ENCODE peak calls at places on chromosome 14, in eight cellular contexts. P, G, Y, N, F, U, O and C are unnamed samples.

GRCh38 chr14:31692376-31692781 is 131.2 kb downstream of the NUBPL start:
- DNase-seq in P (no peak), G (no peak), Y (peak), N (no peak), F (no peak), U (no peak), O (no peak), C (no peak)

GRCh38 chr14:70642313-70643235 is 858 bp downstream of the TTC9 start:
- DNase-seq in P (no peak), G (peak), Y (no peak), N (no peak), F (peak), U (no peak), O (peak), C (no peak)

GRCh38 chr14:52071675-52072074 is 2.8 kb upstream of the NID2 start:
- DNase-seq in P (peak), G (no peak), Y (peak), N (no peak), F (no peak), U (no peak), O (no peak), C (no peak)

GRCh38 chr14:105857816-105858675 is 331.7 kb downstream of the TMEM121 start:
- DNase-seq in P (no peak), G (no peak), Y (no peak), N (peak), F (peak), U (peak), O (no peak), C (peak)

GRCh38 chr14:64450255-64450654 is 15.0 kb upstream of the AKAP5 start:
- DNase-seq in P (no peak), G (no peak), Y (no peak), N (no peak), F (no peak), U (no peak), O (no peak), C (no peak)

GRCh38 chr14:47539065-47539464 is 136.3 kb downstream of the MDGA2 start:
- DNase-seq in P (peak), G (no peak), Y (no peak), N (no peak), F (no peak), U (no peak), O (no peak), C (no peak)

GRCh38 chr14:99099051-99099787 is 172.8 kb downstream of the BCL11B start:
- DNase-seq in P (no peak), G (no peak), Y (no peak), N (no peak), F (no peak), U (no peak), O (no peak), C (no peak)

GRCh38 chr14:104394606-104394910 is 185.0 kb upstream of the C14orf180 start:
- DNase-seq in P (no peak), G (no peak), Y (no peak), N (peak), F (no peak), U (no peak), O (peak), C (peak)

GRCh38 chr14:106738075-106738474 is 1211.7 kb downstream of the TMEM121 start:
- DNase-seq in P (no peak), G (no peak), Y (no peak), N (no peak), F (no peak), U (no peak), O (no peak), C (no peak)

GRCh38 chr14:68181395-68182326 is 362.1 kb downstream of the RAD51B start:
- DNase-seq in P (no peak), G (peak), Y (peak), N (no peak), F (no peak), U (no peak), O (no peak), C (no peak)

GRCh38 chr14:30553311-30553989 is 5.5 kb upstream of the G2E3 start:
- DNase-seq in P (no peak), G (no peak), Y (no peak), N (no peak), F (no peak), U (no peak), O (no peak), C (no peak)

GRCh38 chr14:57492859-57493258 is 798 bp downstream of the CCDC198 start:
- DNase-seq in P (no peak), G (no peak), Y (peak), N (no peak), F (no peak), U (no peak), O (no peak), C (no peak)

GRCh38 chr14:36580856-36581831 is 1.3 kb downstream of the NKX2-8 start:
- DNase-seq in P (peak), G (peak), Y (peak), N (no peak), F (peak), U (no peak), O (no peak), C (no peak)

GRCh38 chr14:52917732-52918131 is 33.1 kb downstream of the FERMT2 start:
- DNase-seq in P (no peak), G (no peak), Y (peak), N (no peak), F (no peak), U (no peak), O (no peak), C (no peak)

GRCh38 chr14:98945611-98946570 is 326.1 kb downstream of the BCL11B start:
- DNase-seq in P (no peak), G (no peak), Y (no peak), N (no peak), F (no peak), U (no peak), O (no peak), C (no peak)

GRCh38 chr14:65632487-65632886 is 220.0 kb downstream of the FUT8 start:
- DNase-seq in P (no peak), G (no peak), Y (no peak), N (no peak), F (no peak), U (no peak), O (no peak), C (no peak)

GRCh38 chr14:69996197-69996596 is 117.0 kb downstream of the SMOC1 start:
- DNase-seq in P (no peak), G (no peak), Y (peak), N (no peak), F (no peak), U (no peak), O (no peak), C (no peak)

GRCh38 chr14:93184391-93185332 is at the start of the genes LYSET and MOAP1:
- DNase-seq in P (peak), G (peak), Y (peak), N (peak), F (peak), U (peak), O (peak), C (peak)

GRCh38 chr14:76537912-76538647 is 162.1 kb downstream of the ESRRB start:
- DNase-seq in P (no peak), G (no peak), Y (no peak), N (no peak), F (no peak), U (no peak), O (no peak), C (no peak)

GRCh38 chr14:99256483-99256874 is 15.5 kb downstream of the BCL11B start:
- DNase-seq in P (no peak), G (no peak), Y (no peak), N (no peak), F (no peak), U (no peak), O (no peak), C (no peak)

GRCh38 chr14:69313176-69313575 is 53.2 kb downstream of the GALNT16 start:
- DNase-seq in P (no peak), G (no peak), Y (no peak), N (no peak), F (no peak), U (no peak), O (no peak), C (no peak)

GRCh38 chr14:56224691-56225681 is 106.8 kb downstream of the PELI2 start:
- DNase-seq in P (no peak), G (no peak), Y (no peak), N (no peak), F (peak), U (no peak), O (no peak), C (peak)

GRCh38 chr14:98685725-98686124 is 586.3 kb downstream of the BCL11B start:
- DNase-seq in P (no peak), G (no peak), Y (no peak), N (no peak), F (no peak), U (no peak), O (no peak), C (no peak)

GRCh38 chr14:43041976-43042375 is 1435.3 kb downstream of the LRFN5 start:
- DNase-seq in P (no peak), G (no peak), Y (no peak), N (no peak), F (no peak), U (no peak), O (no peak), C (no peak)

GRCh38 chr14:94541234-94541975 is 19.8 kb upstream of the SERPINA4 start:
- DNase-seq in P (no peak), G (no peak), Y (peak), N (no peak), F (no peak), U (no peak), O (no peak), C (no peak)

GRCh38 chr14:94539181-94539580 is 22.1 kb upstream of the SERPINA4 start:
- DNase-seq in P (no peak), G (no peak), Y (no peak), N (no peak), F (no peak), U (no peak), O (no peak), C (no peak)

GRCh38 chr14:94538070-94538740 is 23.0 kb upstream of the SERPINA4 start:
- DNase-seq in P (no peak), G (peak), Y (no peak), N (no peak), F (no peak), U (no peak), O (no peak), C (no peak)

GRCh38 chr14:94542111-94542810 is 19.0 kb upstream of the SERPINA4 start:
- DNase-seq in P (no peak), G (peak), Y (peak), N (no peak), F (no peak), U (no peak), O (no peak), C (no peak)

GRCh38 chr14:94540031-94540794 is 21.0 kb upstream of the SERPINA4 start:
- DNase-seq in P (no peak), G (peak), Y (peak), N (no peak), F (peak), U (no peak), O (no peak), C (no peak)
- TF ChIP-seq CTCF in P (peak), G (no peak), Y (peak), N (no peak), F (no peak), U (no peak), O (no peak), C (no peak)

DNA sequence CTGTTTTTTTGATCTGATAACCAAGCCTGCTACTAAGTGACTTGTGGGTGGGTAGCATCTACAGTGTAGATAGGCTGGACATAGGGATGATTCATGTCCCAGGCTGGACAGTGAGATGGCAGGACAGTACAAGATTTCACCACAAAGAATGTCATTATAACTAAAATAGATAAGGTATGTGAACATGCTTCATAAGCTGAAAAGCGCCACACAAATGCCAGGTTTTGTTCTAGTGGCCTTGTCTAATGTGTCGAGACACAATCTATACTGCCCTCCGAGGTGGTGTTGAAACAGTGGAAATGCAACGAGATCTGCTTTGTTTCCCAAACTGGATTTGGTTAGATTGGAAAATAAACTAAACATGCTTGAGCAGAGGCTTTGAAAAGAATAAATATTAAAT is 4.4 kb downstream of the LGALS3 start:
- DNase-seq in P (no peak), G (no peak), Y (peak), N (no peak), F (peak), U (no peak), O (no peak), C (no peak)
- TF ChIP-seq CTCF in P (peak), G (no peak), Y (no peak), N (peak), F (peak), U (peak), O (no peak), C (no peak)

DNA sequence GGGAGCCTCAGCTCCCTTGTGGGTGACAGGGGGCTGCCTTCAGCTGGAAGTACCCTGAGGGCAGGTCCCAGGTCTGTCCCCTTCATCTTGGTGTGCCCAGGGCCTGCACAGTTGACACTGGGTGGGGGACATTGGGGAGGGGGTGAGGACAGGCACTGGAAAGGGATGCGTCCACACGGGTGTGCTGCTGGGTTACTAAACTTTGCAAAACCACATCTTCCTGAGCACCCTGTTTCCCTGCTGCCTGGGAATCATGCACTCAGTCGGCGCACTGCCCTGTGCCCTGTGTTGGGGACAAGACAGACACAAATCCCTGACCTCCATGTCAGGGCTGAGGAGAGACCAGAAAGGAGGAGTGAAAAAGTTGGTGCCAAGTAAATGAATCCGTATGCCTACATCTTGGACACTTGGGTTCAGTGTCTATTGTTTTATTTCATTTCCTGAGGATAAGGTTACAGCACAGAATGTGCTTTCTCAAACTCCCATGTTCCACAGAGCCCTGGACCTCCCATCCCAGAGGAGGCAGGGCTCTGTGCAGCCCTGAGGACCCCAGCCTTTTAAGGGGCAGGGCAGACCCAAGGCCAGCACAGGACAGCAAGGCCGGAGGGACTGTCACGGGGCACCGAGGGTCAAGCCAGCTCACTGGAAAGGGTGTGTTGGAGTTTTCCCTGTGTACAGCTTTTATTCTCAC is 2.9 kb upstream of the SLC25A29 start:
- DNase-seq in P (no peak), G (no peak), Y (peak), N (no peak), F (no peak), U (no peak), O (no peak), C (no peak)
- TF ChIP-seq CTCF in P (no peak), G (no peak), Y (no peak), N (no peak), F (no peak), U (no peak), O (no peak), C (no peak)

GRCh38 chr14:20604291-20604690 is 13.1 kb upstream of the RNASE12 start:
- DNase-seq in P (no peak), G (no peak), Y (no peak), N (no peak), F (no peak), U (no peak), O (no peak), C (no peak)

GRCh38 chr14:20601522-20601921 is 10.3 kb upstream of the RNASE12 start:
- DNase-seq in P (no peak), G (no peak), Y (no peak), N (no peak), F (no peak), U (no peak), O (no peak), C (no peak)

GRCh38 chr14:20606190-20606901 is 15.2 kb upstream of the RNASE12 start:
- DNase-seq in P (peak), G (no peak), Y (peak), N (no peak), F (peak), U (no peak), O (no peak), C (no peak)

GRCh38 chr14:20603813-20604212 is 12.6 kb upstream of the RNASE12 start:
- DNase-seq in P (no peak), G (no peak), Y (no peak), N (no peak), F (no peak), U (no peak), O (no peak), C (no peak)

DNA sequence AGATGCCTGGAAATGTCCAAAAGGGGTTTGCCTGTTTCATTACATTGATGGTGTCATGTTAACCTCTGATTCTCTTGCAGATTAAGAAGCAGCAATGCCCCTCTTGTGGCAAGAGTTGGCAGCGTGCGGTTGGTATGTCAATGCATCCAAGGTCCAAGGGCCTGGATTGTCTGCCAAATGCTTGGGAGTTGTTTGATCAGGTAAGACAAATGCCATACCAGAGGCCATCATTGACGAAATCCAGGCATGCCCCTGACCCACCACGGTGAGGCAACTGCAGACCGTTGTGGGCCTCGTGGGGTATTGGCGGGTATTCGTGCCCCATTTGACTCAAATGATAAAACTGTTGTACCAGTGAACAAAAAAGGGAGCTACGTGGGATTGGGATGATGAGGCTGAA is 11.4 kb upstream of the RNASE12 start:
- DNase-seq in P (no peak), G (no peak), Y (no peak), N (no peak), F (no peak), U (no peak), O (no peak), C (no peak)
- TF ChIP-seq CTCF in P (no peak), G (no peak), Y (no peak), N (no peak), F (no peak), U (no peak), O (no peak), C (no peak)